ENCODE peak calls at places on chromosome 14, in five cellular contexts. One of them, this sample, is unnamed.

GRCh38 chr14:24353551-24354529 is 14.0 kb upstream of the RIPK3 start:
- DNase-seq in NCI-H146: no peak
- DNase-seq in stimulated activated CD4-positive, alpha-beta T cell treated with anti-CD3 and anti-CD28 coated beads, Interleukin-12 subunit alpha, Interleukin-12 subunit beta, amount 100 ng/mL, for 4 hours: no peak
- DNase-seq in KBM-7: no peak
- DNase-seq in spleen: no peak
- DNase-seq in this sample: peak; percentile 27

GRCh38 chr14:32576088-32576795 is 247.1 kb downstream of the AKAP6 start:
- DNase-seq in NCI-H146: peak; percentile 20
- DNase-seq in stimulated activated CD4-positive, alpha-beta T cell treated with anti-CD3 and anti-CD28 coated beads, Interleukin-12 subunit alpha, Interleukin-12 subunit beta, amount 100 ng/mL, for 4 hours: peak; percentile 6
- DNase-seq in KBM-7: peak; percentile 49
- DNase-seq in spleen: no peak
- DNase-seq in this sample: peak; percentile 74

GRCh38 chr14:23409966-23410635 is 2.0 kb upstream of the MYH6 start:
- DNase-seq in NCI-H146: no peak
- DNase-seq in stimulated activated CD4-positive, alpha-beta T cell treated with anti-CD3 and anti-CD28 coated beads, Interleukin-12 subunit alpha, Interleukin-12 subunit beta, amount 100 ng/mL, for 4 hours: no peak
- DNase-seq in KBM-7: no peak
- DNase-seq in spleen: no peak
- DNase-seq in this sample: no peak

GRCh38 chr14:70670992-70671651 is 29.4 kb downstream of the TTC9 start:
- DNase-seq in NCI-H146: no peak
- DNase-seq in stimulated activated CD4-positive, alpha-beta T cell treated with anti-CD3 and anti-CD28 coated beads, Interleukin-12 subunit alpha, Interleukin-12 subunit beta, amount 100 ng/mL, for 4 hours: no peak
- DNase-seq in KBM-7: no peak
- DNase-seq in spleen: no peak
- DNase-seq in this sample: peak; percentile 92

GRCh38 chr14:34554540-34555250 is 15.2 kb upstream of the EAPP start:
- DNase-seq in NCI-H146: no peak
- DNase-seq in stimulated activated CD4-positive, alpha-beta T cell treated with anti-CD3 and anti-CD28 coated beads, Interleukin-12 subunit alpha, Interleukin-12 subunit beta, amount 100 ng/mL, for 4 hours: no peak
- DNase-seq in KBM-7: no peak
- DNase-seq in spleen: peak; percentile 22
- DNase-seq in this sample: peak; percentile 5

GRCh38 chr14:63394856-63395255 is 76.1 kb upstream of the GPHB5 start:
- DNase-seq in NCI-H146: no peak
- DNase-seq in stimulated activated CD4-positive, alpha-beta T cell treated with anti-CD3 and anti-CD28 coated beads, Interleukin-12 subunit alpha, Interleukin-12 subunit beta, amount 100 ng/mL, for 4 hours: no peak
- DNase-seq in KBM-7: no peak
- DNase-seq in spleen: no peak
- DNase-seq in this sample: no peak

GRCh38 chr14:22540811-22541360 is 48.1 kb downstream of the DAD1 start:
- DNase-seq in NCI-H146: no peak
- DNase-seq in stimulated activated CD4-positive, alpha-beta T cell treated with anti-CD3 and anti-CD28 coated beads, Interleukin-12 subunit alpha, Interleukin-12 subunit beta, amount 100 ng/mL, for 4 hours: no peak
- DNase-seq in KBM-7: no peak
- DNase-seq in spleen: no peak
- DNase-seq in this sample: no peak

GRCh38 chr14:86673523-86673969 is 1143.6 kb downstream of the FLRT2 start:
- DNase-seq in NCI-H146: peak; percentile 2
- DNase-seq in stimulated activated CD4-positive, alpha-beta T cell treated with anti-CD3 and anti-CD28 coated beads, Interleukin-12 subunit alpha, Interleukin-12 subunit beta, amount 100 ng/mL, for 4 hours: no peak
- DNase-seq in KBM-7: no peak
- DNase-seq in spleen: no peak
- DNase-seq in this sample: peak; percentile 11

GRCh38 chr14:98130691-98131090 is 1141.3 kb downstream of the BCL11B start:
- DNase-seq in NCI-H146: no peak
- DNase-seq in stimulated activated CD4-positive, alpha-beta T cell treated with anti-CD3 and anti-CD28 coated beads, Interleukin-12 subunit alpha, Interleukin-12 subunit beta, amount 100 ng/mL, for 4 hours: no peak
- DNase-seq in KBM-7: no peak
- DNase-seq in spleen: no peak
- DNase-seq in this sample: no peak

GRCh38 chr14:80926706-80927384 is 14.7 kb downstream of the CEP128 start:
- DNase-seq in NCI-H146: no peak
- DNase-seq in stimulated activated CD4-positive, alpha-beta T cell treated with anti-CD3 and anti-CD28 coated beads, Interleukin-12 subunit alpha, Interleukin-12 subunit beta, amount 100 ng/mL, for 4 hours: no peak
- DNase-seq in KBM-7: no peak
- DNase-seq in spleen: no peak
- DNase-seq in this sample: peak; percentile 94

GRCh38 chr14:65211341-65211987 is 109.1 kb upstream of the MAX start:
- DNase-seq in NCI-H146: no peak
- DNase-seq in stimulated activated CD4-positive, alpha-beta T cell treated with anti-CD3 and anti-CD28 coated beads, Interleukin-12 subunit alpha, Interleukin-12 subunit beta, amount 100 ng/mL, for 4 hours: no peak
- DNase-seq in KBM-7: no peak
- DNase-seq in spleen: no peak
- DNase-seq in this sample: no peak

GRCh38 chr14:56422703-56423213 is 156.8 kb upstream of the TMEM260 start:
- DNase-seq in NCI-H146: peak; percentile 34
- DNase-seq in stimulated activated CD4-positive, alpha-beta T cell treated with anti-CD3 and anti-CD28 coated beads, Interleukin-12 subunit alpha, Interleukin-12 subunit beta, amount 100 ng/mL, for 4 hours: no peak
- DNase-seq in KBM-7: peak; percentile 61
- DNase-seq in spleen: no peak
- DNase-seq in this sample: peak; percentile 76

GRCh38 chr14:55600784-55601561 is 21.0 kb downstream of the KTN1 start:
- DNase-seq in NCI-H146: no peak
- DNase-seq in stimulated activated CD4-positive, alpha-beta T cell treated with anti-CD3 and anti-CD28 coated beads, Interleukin-12 subunit alpha, Interleukin-12 subunit beta, amount 100 ng/mL, for 4 hours: no peak
- DNase-seq in KBM-7: no peak
- DNase-seq in spleen: no peak
- DNase-seq in this sample: peak; percentile 46

This sample was measured in myocyte.